ENCODE peak calls at places on chromosomes 1 and 21, in five cellular contexts. One of them, this sample, is unnamed.

GRCh38 chr1:100306735-100307313 is 40.8 kb downstream of the RTCA start:
- DNase-seq in K562: no peak
- DNase-seq in HepG2: no peak
- DNase-seq in GM12878: no peak
- DNase-seq in H1: no peak
- DNase-seq in this sample: no peak

GRCh38 chr1:113617438-113618141 is 141.7 kb downstream of the PHTF1 start:
- DNase-seq in K562: no peak
- DNase-seq in GM12878: no peak
- DNase-seq in H1: no peak
- DNase-seq in HepG2: no peak
- DNase-seq in this sample: no peak

GRCh38 chr1:237873487-237873927 is 17.2 kb downstream of the ZP4 start:
- DNase-seq in H1: peak
- DNase-seq in GM12878: no peak
- DNase-seq in HepG2: no peak
- DNase-seq in K562: no peak
- DNase-seq in this sample: no peak

GRCh38 chr1:30731806-30732276 is 8.5 kb upstream of the MATN1 start:
- DNase-seq in HepG2: no peak
- DNase-seq in GM12878: no peak
- DNase-seq in K562: peak
- DNase-seq in H1: no peak
- DNase-seq in this sample: no peak

GRCh38 chr1:162023547-162024501 is at the start of gene OLFML2B:
- DNase-seq in GM12878: no peak
- DNase-seq in K562: peak
- DNase-seq in H1: peak
- DNase-seq in HepG2: peak
- DNase-seq in this sample: peak

GRCh38 chr1:57424231-57425027 is 569 bp upstream of the DAB1 start:
- DNase-seq in H1: no peak
- DNase-seq in GM12878: no peak
- DNase-seq in HepG2: peak
- DNase-seq in K562: peak
- DNase-seq in this sample: no peak

GRCh38 chr1:29243863-29244185 is 7.5 kb downstream of the PTPRU start:
- DNase-seq in HepG2: no peak
- DNase-seq in GM12878: no peak
- DNase-seq in K562: no peak
- DNase-seq in H1: no peak
- DNase-seq in this sample: no peak

GRCh38 chr1:202126426-202126825 is 3.7 kb downstream of the GPR37L1 start:
- DNase-seq in GM12878: no peak
- DNase-seq in H1: no peak
- DNase-seq in K562: no peak
- DNase-seq in HepG2: no peak
- DNase-seq in this sample: no peak

GRCh38 chr21:33770542-33770941 is 128.2 kb downstream of the ITSN1 start:
- DNase-seq in K562: no peak
- DNase-seq in HepG2: no peak
- DNase-seq in H1: no peak
- DNase-seq in GM12878: no peak
- DNase-seq in this sample: no peak

GRCh38 chr1:23667411-23667810 is 24.2 kb upstream of the RPL11 start:
- DNase-seq in H1: no peak
- DNase-seq in GM12878: no peak
- DNase-seq in HepG2: no peak
- DNase-seq in K562: no peak
- DNase-seq in this sample: no peak

GRCh38 chr1:184755226-184756065 is 788 bp upstream of the EDEM3 start:
- DNase-seq in HepG2: no peak
- DNase-seq in K562: peak
- DNase-seq in H1: no peak
- DNase-seq in GM12878: no peak
- DNase-seq in this sample: no peak

GRCh38 chr1:25695066-25695990 is 78.7 kb downstream of the MAN1C1 start:
- DNase-seq in H1: no peak
- DNase-seq in K562: peak
- DNase-seq in GM12878: no peak
- DNase-seq in HepG2: peak
- DNase-seq in this sample: no peak

GRCh38 chr21:25848309-25848708 is 113.5 kb downstream of the GABPA start:
- DNase-seq in GM12878: no peak
- DNase-seq in H1: no peak
- DNase-seq in HepG2: no peak
- DNase-seq in K562: no peak
- DNase-seq in this sample: no peak

GRCh38 chr21:22516230-22516629 is 1518.0 kb downstream of the NCAM2 start:
- DNase-seq in HepG2: no peak
- DNase-seq in H1: no peak
- DNase-seq in K562: no peak
- DNase-seq in GM12878: no peak
- DNase-seq in this sample: no peak

GRCh38 chr1:226762988-226763740 is 24.1 kb upstream of the ITPKB start:
- DNase-seq in HepG2: no peak
- DNase-seq in H1: no peak
- DNase-seq in K562: no peak
- DNase-seq in GM12878: no peak
- DNase-seq in this sample: no peak

GRCh38 chr1:2801535-2802291 is at the start of gene TTC34:
- DNase-seq in GM12878: no peak
- DNase-seq in HepG2: peak
- DNase-seq in K562: peak
- DNase-seq in H1: no peak
- DNase-seq in this sample: peak

GRCh38 chr1:39102537-39103320 is 76.6 kb downstream of the NDUFS5 start:
- DNase-seq in H1: no peak
- DNase-seq in HepG2: peak
- DNase-seq in GM12878: peak
- DNase-seq in K562: peak
- DNase-seq in this sample: peak

GRCh38 chr1:25700124-25700523 is 83.5 kb downstream of the MAN1C1 start:
- DNase-seq in K562: no peak
- DNase-seq in H1: no peak
- DNase-seq in GM12878: no peak
- DNase-seq in HepG2: no peak
- DNase-seq in this sample: no peak

GRCh38 chr21:22796147-22796546 is 1797.9 kb downstream of the NCAM2 start:
- DNase-seq in K562: no peak
- DNase-seq in GM12878: no peak
- DNase-seq in HepG2: no peak
- DNase-seq in H1: no peak
- DNase-seq in this sample: no peak

GRCh38 chr1:25246600-25247023 is 642 bp downstream of the RSRP1 start:
- DNase-seq in GM12878: no peak
- DNase-seq in HepG2: no peak
- DNase-seq in H1: no peak
- DNase-seq in K562: no peak
- DNase-seq in this sample: no peak

GRCh38 chr1:29398431-29398830 is 162.1 kb downstream of the PTPRU start:
- DNase-seq in GM12878: no peak
- DNase-seq in HepG2: no peak
- DNase-seq in H1: no peak
- DNase-seq in K562: no peak
- DNase-seq in this sample: no peak

GRCh38 chr1:100340494-100340893 is 11.8 kb upstream of the CDC14A start:
- DNase-seq in H1: no peak
- DNase-seq in GM12878: no peak
- DNase-seq in HepG2: no peak
- DNase-seq in K562: peak
- DNase-seq in this sample: no peak

GRCh38 chr1:236603896-236604217 is 459 bp downstream of the HEATR1 start:
- DNase-seq in K562: peak
- DNase-seq in HepG2: no peak
- DNase-seq in GM12878: no peak
- DNase-seq in H1: no peak
- DNase-seq in this sample: no peak

GRCh38 chr1:101587749-101588148 is 350.9 kb downstream of the S1PR1 start:
- DNase-seq in GM12878: no peak
- DNase-seq in HepG2: peak
- DNase-seq in K562: no peak
- DNase-seq in H1: no peak
- DNase-seq in this sample: no peak

GRCh38 chr1:201912832-201913231 is 24.1 kb downstream of the SHISA4 start:
- DNase-seq in HepG2: no peak
- DNase-seq in H1: no peak
- DNase-seq in GM12878: no peak
- DNase-seq in K562: no peak
- DNase-seq in this sample: no peak

GRCh38 chr1:231719485-231720183 is 93.0 kb downstream of the DISC1 start:
- DNase-seq in K562: no peak
- DNase-seq in GM12878: no peak
- DNase-seq in HepG2: peak
- DNase-seq in H1: no peak
- DNase-seq in this sample: no peak

GRCh38 chr1:207941664-207942063 is 30.7 kb upstream of the CD34 start:
- DNase-seq in GM12878: no peak
- DNase-seq in H1: no peak
- DNase-seq in K562: no peak
- DNase-seq in HepG2: no peak
- DNase-seq in this sample: no peak

GRCh38 chr1:117067528-117068370 is 7.6 kb downstream of the TTF2 start:
- DNase-seq in HepG2: peak
- DNase-seq in H1: no peak
- DNase-seq in K562: peak
- DNase-seq in GM12878: peak
- DNase-seq in this sample: peak

GRCh38 chr1:21816602-21817302 is 4.7 kb downstream of the LDLRAD2 start:
- DNase-seq in HepG2: peak
- DNase-seq in H1: no peak
- DNase-seq in GM12878: no peak
- DNase-seq in K562: no peak
- DNase-seq in this sample: peak

GRCh38 chr21:23522750-23523149 is 2084.5 kb downstream of the MRPL39 start:
- DNase-seq in H1: no peak
- DNase-seq in K562: no peak
- DNase-seq in GM12878: no peak
- DNase-seq in HepG2: no peak
- DNase-seq in this sample: no peak

GRCh38 chr1:196660912-196661311 is 9.1 kb downstream of the CFH start:
- DNase-seq in H1: no peak
- DNase-seq in HepG2: no peak
- DNase-seq in GM12878: no peak
- DNase-seq in K562: peak
- DNase-seq in this sample: peak

DNA sequence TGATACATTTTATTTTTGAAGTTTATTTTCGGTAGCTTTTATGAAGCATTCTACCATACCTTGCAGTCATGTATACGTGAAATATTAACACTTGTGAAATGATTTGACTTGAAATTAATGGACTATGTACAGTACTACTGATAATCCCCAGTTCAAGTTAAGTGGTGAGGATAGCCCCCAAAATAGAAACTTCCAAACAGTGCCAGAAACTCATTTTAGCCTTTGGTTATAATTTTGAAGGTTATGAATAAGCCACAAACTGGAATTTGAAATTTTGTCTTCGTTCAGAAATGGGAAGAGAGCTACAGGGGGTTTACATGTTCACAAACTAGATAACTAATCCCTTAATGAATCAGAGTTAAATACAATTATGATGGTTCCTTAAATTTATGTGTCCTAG is 1.5 kb upstream of the HNRNPU start:
- DNase-seq in H1: no peak
- DNase-seq in HepG2: no peak
- DNase-seq in GM12878: no peak
- DNase-seq in K562: no peak
- DNase-seq in this sample: no peak
- H2AFZ ChIP-seq in H1: no peak
- H2AFZ ChIP-seq in HepG2: no peak
- H2AFZ ChIP-seq in GM12878: no peak
- H2AFZ ChIP-seq in K562: peak
- H2AFZ ChIP-seq in this sample: peak

GRCh38 chr1:11013160-11013531 is 692 bp downstream of the TARDBP start:
- DNase-seq in K562: no peak
- DNase-seq in HepG2: peak
- DNase-seq in GM12878: no peak
- DNase-seq in H1: no peak
- DNase-seq in this sample: no peak
- TF ChIP-seq JUND in K562: no peak
- TF ChIP-seq JUND in HepG2: no peak
- TF ChIP-seq JUND in GM12878: no peak
- TF ChIP-seq JUND in H1: no peak
- TF ChIP-seq JUND in this sample: no peak

GRCh38 chr21:45264146-45264918 is 23.4 kb downstream of the POFUT2 start:
- DNase-seq in GM12878: no peak
- DNase-seq in HepG2: no peak
- DNase-seq in H1: no peak
- DNase-seq in K562: no peak
- DNase-seq in this sample: no peak
- TF ChIP-seq ZNF274 in GM12878: no peak
- TF ChIP-seq ZNF274 in HepG2: no peak
- TF ChIP-seq ZNF274 in H1: no peak
- TF ChIP-seq ZNF274 in K562: no peak
- TF ChIP-seq ZNF274 in this sample: no peak

DNA sequence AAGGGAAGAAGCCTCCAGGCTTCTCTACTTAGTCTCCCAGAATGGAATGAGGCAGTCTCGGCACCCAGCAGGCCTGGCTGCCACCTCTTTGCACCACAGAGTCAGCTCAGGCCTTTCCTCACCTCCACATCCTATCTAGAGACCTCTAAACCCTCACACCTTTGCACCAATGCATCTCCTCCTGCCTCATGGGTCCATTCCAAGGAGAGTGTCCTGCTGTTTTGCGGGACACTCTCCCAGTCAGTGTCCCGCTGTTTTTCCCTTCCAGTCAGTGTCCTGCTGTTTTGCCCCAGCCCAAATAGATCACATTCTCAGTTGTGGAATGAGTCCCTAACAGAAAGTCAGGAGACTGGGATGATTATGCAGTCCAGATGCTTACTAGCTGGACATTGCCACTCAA is 185.6 kb upstream of the CAMK1G start:
- DNase-seq in K562: no peak
- DNase-seq in H1: no peak
- DNase-seq in GM12878: no peak
- DNase-seq in HepG2: no peak
- DNase-seq in this sample: no peak
- H2AFZ ChIP-seq in K562: no peak
- H2AFZ ChIP-seq in H1: no peak
- H2AFZ ChIP-seq in GM12878: no peak
- H2AFZ ChIP-seq in HepG2: no peak
- H2AFZ ChIP-seq in this sample: no peak

DNA sequence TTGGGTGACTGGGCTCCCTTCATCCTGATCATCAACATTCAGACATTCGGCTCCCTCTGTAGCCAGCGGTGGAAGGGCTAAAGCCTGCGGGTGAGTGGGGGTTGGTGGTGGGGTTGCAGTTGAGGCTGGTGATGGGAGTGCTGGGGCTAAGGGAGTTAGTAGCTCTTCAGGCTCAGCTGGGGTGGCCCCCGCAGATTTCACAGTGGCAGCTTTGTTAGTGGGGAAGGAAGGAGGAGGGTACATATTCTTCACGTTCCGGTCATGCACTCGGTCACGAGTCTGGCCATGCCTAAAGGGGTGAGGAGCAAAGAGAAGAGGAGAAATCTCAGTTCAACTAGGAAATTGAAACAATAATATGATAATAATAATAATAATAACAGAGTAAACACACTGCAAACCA is 6.8 kb downstream of the PSMB4 start:
- DNase-seq in K562: no peak
- DNase-seq in HepG2: no peak
- DNase-seq in H1: no peak
- DNase-seq in GM12878: no peak
- DNase-seq in this sample: no peak
- TF ChIP-seq JUND in K562: no peak
- TF ChIP-seq JUND in HepG2: no peak
- TF ChIP-seq JUND in H1: no peak
- TF ChIP-seq JUND in GM12878: no peak
- TF ChIP-seq JUND in this sample: no peak

GRCh38 chr1:223413216-223413615 is 20.0 kb downstream of the CCDC185 start:
- DNase-seq in GM12878: no peak
- DNase-seq in H1: no peak
- DNase-seq in HepG2: no peak
- DNase-seq in K562: no peak
- DNase-seq in this sample: no peak
- TF ChIP-seq ZNF274 in GM12878: no peak
- TF ChIP-seq ZNF274 in H1: no peak
- TF ChIP-seq ZNF274 in HepG2: no peak
- TF ChIP-seq ZNF274 in K562: no peak
- TF ChIP-seq ZNF274 in this sample: no peak

This sample was measured in HCT116.